ENCODE peak calls at places on chromosomes 4 and X, in four cellular contexts. E is esophagus squamous epithelium; A is AG04450; N is CD4-positive, alpha-beta T cell. V is an unnamed sample.
A peak's percentile ranks its signal among the peaks of the same experiment; 100 is the strongest.

GRCh38 chrX:48703228-48703627 is 6.7 kb downstream of the SUV39H1 start:
- DNase-seq in E (no peak), N (no peak), A (no peak), V (no peak)

GRCh38 chr4:119104644-119105273 is 30.9 kb upstream of the MYOZ2 start:
- DNase-seq in A (no peak), N (no peak), E (no peak), V (no peak)

GRCh38 chr4:148203056-148203898 is 238.9 kb downstream of the NR3C2 start:
- DNase-seq in E (no peak), N (no peak), A (no peak), V (no peak)

GRCh38 chr4:125317526-125317880 is 2.7 kb downstream of the FAT4 start:
- DNase-seq in A (no peak), E (no peak), N (no peak), V (no peak)

GRCh38 chr4:186919340-186919739 is 195.7 kb upstream of the FAT1 start:
- DNase-seq in A (no peak), E (no peak), N (no peak), V (no peak)

GRCh38 chr4:114132830-114133229 is 153.4 kb upstream of the ARSJ start:
- DNase-seq in E (no peak), A (no peak), N (no peak), V (no peak)

GRCh38 chr4:74042681-74043080 is 4.2 kb upstream of the CXCL3 start:
- DNase-seq in A (no peak), E (no peak), N (no peak), V (no peak)

GRCh38 chrX:27186671-27187070 is 276.5 kb downstream of the PPP4R3C start:
- DNase-seq in A (no peak), E (no peak), N (no peak), V (no peak)

GRCh38 chrX:23742174-23742692 is 843 bp downstream of the ACOT9 start:
- DNase-seq in N (no peak), A (no peak), E (no peak), V (no peak)

GRCh38 chrX:130575831-130576404 is 174.1 kb downstream of the RBMX2 start:
- DNase-seq in N (no peak), A (peak; percentile 1), E (no peak), V (no peak)

GRCh38 chrX:150547511-150548115 is 20.8 kb upstream of the MTM1 start:
- DNase-seq in A (no peak), N (no peak), E (peak; percentile 7), V (peak; percentile 50)

GRCh38 chr4:128380306-128380705 is 92.7 kb upstream of the PGRMC2 start:
- DNase-seq in N (no peak), E (no peak), A (no peak), V (no peak)

DNA sequence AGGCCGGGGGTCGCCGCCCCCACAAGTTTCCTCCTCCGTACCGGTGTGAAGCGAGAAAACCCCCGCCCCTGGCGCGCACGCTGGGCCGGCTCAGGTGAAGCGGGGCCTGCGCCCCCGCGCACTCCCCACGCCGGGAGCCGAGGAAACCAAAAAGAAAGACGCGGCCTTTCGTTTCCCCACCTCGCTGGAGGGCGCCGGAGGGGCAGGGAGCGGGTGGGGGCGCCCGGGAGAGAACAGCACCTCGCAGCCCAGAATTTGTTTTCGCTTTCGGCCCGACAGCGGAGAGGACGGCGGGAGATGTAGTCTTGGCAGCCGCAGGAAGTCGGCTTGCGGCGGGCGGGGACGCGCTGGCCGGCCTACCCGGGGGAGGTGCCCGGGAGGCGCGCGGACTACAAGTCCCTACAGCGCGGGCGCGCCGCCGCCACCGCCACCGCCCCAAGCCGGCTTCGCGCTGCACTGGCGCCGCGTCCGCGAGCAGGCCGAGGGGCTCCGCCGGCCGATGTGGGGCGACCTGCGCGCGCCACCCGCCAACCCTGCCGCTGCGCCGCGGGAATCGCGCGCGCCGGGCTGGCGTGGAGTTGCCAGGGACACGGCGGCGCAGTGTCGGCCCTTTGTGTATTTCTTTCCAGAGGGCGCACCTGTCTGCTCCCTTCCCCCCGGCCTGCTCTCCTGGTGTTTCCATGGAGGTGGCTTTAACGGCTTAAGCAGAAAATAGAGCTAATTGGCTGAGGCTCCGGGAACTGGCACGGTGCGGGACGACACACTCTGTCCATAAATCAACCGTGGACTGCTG is at the start of gene OTUD4:
- DNase-seq in N (peak; percentile 92), E (peak; percentile 79), A (peak; percentile 81), V (peak; percentile 93)
- TF ChIP-seq CTCF in N (no peak), E (no peak), A (peak; percentile 23), V (no peak)

GRCh38 chrX:9560219-9560618 is 95.4 kb downstream of the TBL1X start:
- DNase-seq in E (no peak), N (no peak), A (no peak), V (no peak)

GRCh38 chrX:9561199-9561598 is 96.3 kb downstream of the TBL1X start:
- DNase-seq in E (no peak), N (no peak), A (no peak), V (no peak)

GRCh38 chrX:9569875-9570274 is 105.0 kb downstream of the TBL1X start:
- DNase-seq in A (no peak), N (no peak), E (no peak), V (no peak)

GRCh38 chrX:9562851-9563250 is 98.0 kb downstream of the TBL1X start:
- DNase-seq in N (no peak), A (peak; percentile 71), E (no peak), V (no peak)

GRCh38 chrX:9566150-9566621 is 101.3 kb downstream of the TBL1X start:
- DNase-seq in N (no peak), E (no peak), A (peak; percentile 45), V (no peak)
- TF ChIP-seq CTCF in N (no peak), E (no peak), A (no peak), V (no peak)

GRCh38 chrX:53395605-53396298 is 26.7 kb downstream of the SMC1A start:
- DNase-seq in A (no peak), N (no peak), E (no peak), V (no peak)
- TF ChIP-seq CTCF in A (no peak), N (no peak), E (no peak), V (no peak)

GRCh38 chrX:38982843-38983242 is 181.6 kb downstream of the MID1IP1 start:
- DNase-seq in E (no peak), N (no peak), A (no peak), V (no peak)

GRCh38 chrX:38985945-38986344 is 184.7 kb downstream of the MID1IP1 start:
- DNase-seq in A (no peak), E (no peak), N (no peak), V (no peak)

GRCh38 chrX:38987135-38987780 is 186.0 kb downstream of the MID1IP1 start:
- DNase-seq in N (no peak), A (no peak), E (no peak), V (no peak)

GRCh38 chrX:38986586-38986985 is 185.3 kb downstream of the MID1IP1 start:
- DNase-seq in A (no peak), E (no peak), N (no peak), V (no peak)

DNA sequence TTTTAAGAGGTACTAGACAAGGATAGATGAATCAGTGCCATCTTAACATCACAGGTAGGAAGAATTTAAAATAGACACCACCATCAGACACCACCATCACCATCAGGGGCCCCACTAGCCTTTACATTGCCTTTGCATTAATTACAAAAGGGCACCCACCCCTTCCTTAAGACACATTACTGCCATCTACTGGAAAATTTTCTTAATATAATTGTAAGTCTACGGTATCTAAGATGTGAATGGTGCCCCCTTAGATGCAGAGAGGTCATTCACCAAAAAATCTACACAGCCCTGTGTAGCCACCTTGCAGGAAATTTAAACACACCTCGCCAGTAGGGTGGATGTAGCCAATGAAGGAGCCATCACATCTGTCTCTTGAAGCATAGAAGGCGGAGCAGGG is 184.1 kb downstream of the MID1IP1 start:
- DNase-seq in E (no peak), N (no peak), A (no peak), V (no peak)
- TF ChIP-seq CTCF in E (no peak), N (peak; percentile 42), A (peak; percentile 18), V (peak; percentile 42)

DNA sequence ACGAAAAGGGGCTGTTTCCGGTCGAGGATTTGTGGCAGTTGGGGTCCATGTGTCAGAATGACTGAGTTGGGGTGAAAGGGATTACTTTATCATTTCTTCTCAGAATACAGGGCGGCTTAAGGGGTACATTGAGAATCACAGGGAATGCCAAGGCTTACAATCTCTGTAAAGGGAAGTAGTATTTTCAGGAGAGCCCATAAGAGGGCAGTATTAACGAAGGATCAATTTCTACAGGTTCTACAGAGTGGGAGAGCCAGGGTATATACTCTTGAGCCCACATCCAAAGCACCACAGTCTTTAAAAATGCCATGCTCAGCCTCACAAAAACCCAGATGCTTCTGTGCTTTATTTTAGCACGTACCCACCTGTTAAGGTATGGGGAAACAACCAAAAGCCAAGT is 67.7 kb upstream of the ZXDA start:
- DNase-seq in N (no peak), E (no peak), A (no peak), V (no peak)
- TF ChIP-seq CTCF in N (no peak), E (no peak), A (no peak), V (no peak)